ENCODE peak calls at places on chromosome 11, in four cellular contexts. One of them, this sample, is unnamed.

GRCh38 chr11:123072279-123072678 is 10.3 kb upstream of the HSPA8 start:
- DNase-seq in iris pigment epithelial cell: no peak
- DNase-seq in ureter: peak
- DNase-seq in stimulated activated CD4-positive, alpha-beta T cell treated with anti-CD3 and anti-CD28 coated beads, Interleukin-1b, Interleukin-23, amount 100 ng/mL, for 24 hours: no peak
- DNase-seq in this sample: no peak

GRCh38 chr11:63986156-63986931 is at the start of gene OTUB1:
- DNase-seq in iris pigment epithelial cell: peak
- DNase-seq in ureter: peak
- DNase-seq in stimulated activated CD4-positive, alpha-beta T cell treated with anti-CD3 and anti-CD28 coated beads, Interleukin-1b, Interleukin-23, amount 100 ng/mL, for 24 hours: peak
- DNase-seq in this sample: peak

GRCh38 chr11:14242198-14242597 is 116.8 kb downstream of the RRAS2 start:
- DNase-seq in iris pigment epithelial cell: no peak
- DNase-seq in ureter: no peak
- DNase-seq in stimulated activated CD4-positive, alpha-beta T cell treated with anti-CD3 and anti-CD28 coated beads, Interleukin-1b, Interleukin-23, amount 100 ng/mL, for 24 hours: no peak
- DNase-seq in this sample: no peak

GRCh38 chr11:70860855-70861254 is 391.5 kb downstream of the SHANK2 start:
- DNase-seq in iris pigment epithelial cell: no peak
- DNase-seq in ureter: no peak
- DNase-seq in stimulated activated CD4-positive, alpha-beta T cell treated with anti-CD3 and anti-CD28 coated beads, Interleukin-1b, Interleukin-23, amount 100 ng/mL, for 24 hours: no peak
- DNase-seq in this sample: no peak

GRCh38 chr11:128878455-128878854 is 11.4 kb upstream of the KCNJ1 start:
- DNase-seq in iris pigment epithelial cell: no peak
- DNase-seq in ureter: no peak
- DNase-seq in stimulated activated CD4-positive, alpha-beta T cell treated with anti-CD3 and anti-CD28 coated beads, Interleukin-1b, Interleukin-23, amount 100 ng/mL, for 24 hours: no peak
- DNase-seq in this sample: no peak

GRCh38 chr11:12157241-12157661 is 46.9 kb downstream of the MICAL2 start:
- DNase-seq in iris pigment epithelial cell: peak
- DNase-seq in ureter: no peak
- DNase-seq in stimulated activated CD4-positive, alpha-beta T cell treated with anti-CD3 and anti-CD28 coated beads, Interleukin-1b, Interleukin-23, amount 100 ng/mL, for 24 hours: no peak
- DNase-seq in this sample: peak

GRCh38 chr11:119262668-119263351 is 54.1 kb downstream of the MCAM start:
- DNase-seq in iris pigment epithelial cell: peak
- DNase-seq in ureter: no peak
- DNase-seq in stimulated activated CD4-positive, alpha-beta T cell treated with anti-CD3 and anti-CD28 coated beads, Interleukin-1b, Interleukin-23, amount 100 ng/mL, for 24 hours: no peak
- DNase-seq in this sample: peak

GRCh38 chr11:100851584-100852152 is 164.6 kb downstream of the ARHGAP42 start:
- DNase-seq in iris pigment epithelial cell: no peak
- DNase-seq in ureter: no peak
- DNase-seq in stimulated activated CD4-positive, alpha-beta T cell treated with anti-CD3 and anti-CD28 coated beads, Interleukin-1b, Interleukin-23, amount 100 ng/mL, for 24 hours: no peak
- DNase-seq in this sample: no peak

GRCh38 chr11:79117488-79117887 is 323.3 kb downstream of the TENM4 start:
- DNase-seq in iris pigment epithelial cell: no peak
- DNase-seq in ureter: no peak
- DNase-seq in stimulated activated CD4-positive, alpha-beta T cell treated with anti-CD3 and anti-CD28 coated beads, Interleukin-1b, Interleukin-23, amount 100 ng/mL, for 24 hours: no peak
- DNase-seq in this sample: no peak

GRCh38 chr11:17653606-17654005 is 65.8 kb upstream of the MYOD1 start:
- DNase-seq in iris pigment epithelial cell: no peak
- DNase-seq in ureter: no peak
- DNase-seq in stimulated activated CD4-positive, alpha-beta T cell treated with anti-CD3 and anti-CD28 coated beads, Interleukin-1b, Interleukin-23, amount 100 ng/mL, for 24 hours: no peak
- DNase-seq in this sample: no peak

GRCh38 chr11:120293038-120293800 is 31.9 kb upstream of the TLCD5 start:
- DNase-seq in iris pigment epithelial cell: no peak
- DNase-seq in ureter: no peak
- DNase-seq in stimulated activated CD4-positive, alpha-beta T cell treated with anti-CD3 and anti-CD28 coated beads, Interleukin-1b, Interleukin-23, amount 100 ng/mL, for 24 hours: no peak
- DNase-seq in this sample: no peak

GRCh38 chr11:30789270-30789669 is 203.1 kb upstream of the MPPED2 start:
- DNase-seq in iris pigment epithelial cell: peak
- DNase-seq in ureter: no peak
- DNase-seq in stimulated activated CD4-positive, alpha-beta T cell treated with anti-CD3 and anti-CD28 coated beads, Interleukin-1b, Interleukin-23, amount 100 ng/mL, for 24 hours: no peak
- DNase-seq in this sample: peak

GRCh38 chr11:109680127-109680526 is 258.1 kb downstream of the C11orf87 start:
- DNase-seq in iris pigment epithelial cell: peak
- DNase-seq in ureter: no peak
- DNase-seq in stimulated activated CD4-positive, alpha-beta T cell treated with anti-CD3 and anti-CD28 coated beads, Interleukin-1b, Interleukin-23, amount 100 ng/mL, for 24 hours: no peak
- DNase-seq in this sample: peak

GRCh38 chr11:103851166-103851651 is 185.2 kb upstream of the DDI1 start:
- DNase-seq in iris pigment epithelial cell: peak
- DNase-seq in ureter: no peak
- DNase-seq in stimulated activated CD4-positive, alpha-beta T cell treated with anti-CD3 and anti-CD28 coated beads, Interleukin-1b, Interleukin-23, amount 100 ng/mL, for 24 hours: no peak
- DNase-seq in this sample: peak

GRCh38 chr11:62195945-62196344 is 5.9 kb downstream of the SCGB1D1 start:
- DNase-seq in iris pigment epithelial cell: no peak
- DNase-seq in ureter: no peak
- DNase-seq in stimulated activated CD4-positive, alpha-beta T cell treated with anti-CD3 and anti-CD28 coated beads, Interleukin-1b, Interleukin-23, amount 100 ng/mL, for 24 hours: no peak
- DNase-seq in this sample: no peak

GRCh38 chr11:326842-327580 is 6.4 kb upstream of the IFITM3 start:
- DNase-seq in iris pigment epithelial cell: peak
- DNase-seq in ureter: peak
- DNase-seq in stimulated activated CD4-positive, alpha-beta T cell treated with anti-CD3 and anti-CD28 coated beads, Interleukin-1b, Interleukin-23, amount 100 ng/mL, for 24 hours: no peak
- DNase-seq in this sample: no peak

GRCh38 chr11:289706-290620 is 1.0 kb downstream of the PGGHG start:
- DNase-seq in iris pigment epithelial cell: no peak
- DNase-seq in ureter: no peak
- DNase-seq in stimulated activated CD4-positive, alpha-beta T cell treated with anti-CD3 and anti-CD28 coated beads, Interleukin-1b, Interleukin-23, amount 100 ng/mL, for 24 hours: no peak
- DNase-seq in this sample: no peak

GRCh38 chr11:95692526-95693270 is 96.9 kb downstream of the FAM76B start:
- DNase-seq in iris pigment epithelial cell: peak
- DNase-seq in ureter: no peak
- DNase-seq in stimulated activated CD4-positive, alpha-beta T cell treated with anti-CD3 and anti-CD28 coated beads, Interleukin-1b, Interleukin-23, amount 100 ng/mL, for 24 hours: no peak
- DNase-seq in this sample: peak

GRCh38 chr11:97332271-97332670 is 942.5 kb downstream of the JRKL start:
- DNase-seq in iris pigment epithelial cell: no peak
- DNase-seq in ureter: no peak
- DNase-seq in stimulated activated CD4-positive, alpha-beta T cell treated with anti-CD3 and anti-CD28 coated beads, Interleukin-1b, Interleukin-23, amount 100 ng/mL, for 24 hours: no peak
- DNase-seq in this sample: no peak

GRCh38 chr11:17887779-17888178 is 125.1 kb downstream of the SERGEF start:
- DNase-seq in iris pigment epithelial cell: peak
- DNase-seq in ureter: no peak
- DNase-seq in stimulated activated CD4-positive, alpha-beta T cell treated with anti-CD3 and anti-CD28 coated beads, Interleukin-1b, Interleukin-23, amount 100 ng/mL, for 24 hours: no peak
- DNase-seq in this sample: no peak

GRCh38 chr11:15118431-15118830 is 3.7 kb downstream of the INSC start:
- DNase-seq in iris pigment epithelial cell: no peak
- DNase-seq in ureter: no peak
- DNase-seq in stimulated activated CD4-positive, alpha-beta T cell treated with anti-CD3 and anti-CD28 coated beads, Interleukin-1b, Interleukin-23, amount 100 ng/mL, for 24 hours: no peak
- DNase-seq in this sample: no peak

GRCh38 chr11:16792426-16792825 is 54.0 kb downstream of the C11orf58 start:
- DNase-seq in iris pigment epithelial cell: peak
- DNase-seq in ureter: no peak
- DNase-seq in stimulated activated CD4-positive, alpha-beta T cell treated with anti-CD3 and anti-CD28 coated beads, Interleukin-1b, Interleukin-23, amount 100 ng/mL, for 24 hours: no peak
- DNase-seq in this sample: peak

GRCh38 chr11:78796956-78797355 is 222.3 kb upstream of the NARS2 start:
- DNase-seq in iris pigment epithelial cell: peak
- DNase-seq in ureter: no peak
- DNase-seq in stimulated activated CD4-positive, alpha-beta T cell treated with anti-CD3 and anti-CD28 coated beads, Interleukin-1b, Interleukin-23, amount 100 ng/mL, for 24 hours: no peak
- DNase-seq in this sample: peak

GRCh38 chr11:15905334-15905733 is 451.0 kb downstream of the SOX6 start:
- DNase-seq in iris pigment epithelial cell: no peak
- DNase-seq in ureter: no peak
- DNase-seq in stimulated activated CD4-positive, alpha-beta T cell treated with anti-CD3 and anti-CD28 coated beads, Interleukin-1b, Interleukin-23, amount 100 ng/mL, for 24 hours: no peak
- DNase-seq in this sample: no peak

GRCh38 chr11:47376543-47377371 is 1.6 kb downstream of the SPI1 start:
- DNase-seq in iris pigment epithelial cell: no peak
- DNase-seq in ureter: no peak
- DNase-seq in stimulated activated CD4-positive, alpha-beta T cell treated with anti-CD3 and anti-CD28 coated beads, Interleukin-1b, Interleukin-23, amount 100 ng/mL, for 24 hours: no peak
- DNase-seq in this sample: no peak

GRCh38 chr11:96293583-96293982 is 49.4 kb downstream of the MAML2 start:
- DNase-seq in iris pigment epithelial cell: peak
- DNase-seq in ureter: no peak
- DNase-seq in stimulated activated CD4-positive, alpha-beta T cell treated with anti-CD3 and anti-CD28 coated beads, Interleukin-1b, Interleukin-23, amount 100 ng/mL, for 24 hours: no peak
- DNase-seq in this sample: peak

GRCh38 chr11:16987205-16987568 is 27.0 kb downstream of the PLEKHA7 start:
- DNase-seq in iris pigment epithelial cell: no peak
- DNase-seq in ureter: peak
- DNase-seq in stimulated activated CD4-positive, alpha-beta T cell treated with anti-CD3 and anti-CD28 coated beads, Interleukin-1b, Interleukin-23, amount 100 ng/mL, for 24 hours: no peak
- DNase-seq in this sample: no peak

GRCh38 chr11:112548641-112549040 is 288.0 kb upstream of the PLET1 start:
- DNase-seq in iris pigment epithelial cell: no peak
- DNase-seq in ureter: no peak
- DNase-seq in stimulated activated CD4-positive, alpha-beta T cell treated with anti-CD3 and anti-CD28 coated beads, Interleukin-1b, Interleukin-23, amount 100 ng/mL, for 24 hours: no peak
- DNase-seq in this sample: no peak

This sample was measured in astrocyte.